ENCODE peak calls at places on chromosomes 13 and 19, in nine cellular contexts. U, L, T, C, F, N, W, O and K are unnamed samples. For H3K79me2, the result is how much of the 10 kb centered on the place peaks cover.

GRCh38 chr19:48415395-48415794 is 21.9 kb downstream of the GRIN2D start:
- DNase-seq in C (no peak), N (peak), U (peak), O (peak), L (peak), F (peak), T (peak), W (peak), K (peak)

GRCh38 chr19:14437578-14438140 is 4.6 kb downstream of the PKN1 start:
- DNase-seq in W (no peak), N (no peak), U (peak), O (no peak), L (no peak), F (no peak), T (no peak), C (no peak), K (no peak)

GRCh38 chr19:49676136-49676689 is 858 bp upstream of the PRMT1 start:
- DNase-seq in T (peak), C (peak), O (peak), W (peak), U (peak), N (peak), L (no peak), F (peak), K (peak)

GRCh38 chr19:34316741-34317241 is 48.2 kb upstream of the GPI start:
- DNase-seq in U (no peak), T (no peak), C (no peak), O (no peak), F (peak), N (peak), L (no peak), W (no peak), K (peak)

GRCh38 chr19:8392017-8392591 is 1.9 kb downstream of the RAB11B start:
- DNase-seq in U (no peak), N (peak), W (no peak), F (no peak), T (peak), O (no peak), C (no peak), L (no peak), K (peak)

GRCh38 chr19:51514866-51515481 is 13.4 kb upstream of the SIGLEC12 start:
- DNase-seq in U (peak), W (peak), F (peak), N (peak), T (peak), O (no peak), L (no peak), C (peak), K (peak)

GRCh38 chr19:32863301-32863700 is 6.3 kb downstream of the SLC7A9 start:
- DNase-seq in N (no peak), L (no peak), U (no peak), F (no peak), T (no peak), W (no peak), O (no peak), C (no peak), K (no peak)

GRCh38 chr13:99380921-99381645 is 73.9 kb upstream of the GPR183 start:
- DNase-seq in C (peak), O (no peak), L (no peak), T (no peak), N (peak), U (no peak), F (no peak), W (no peak), K (no peak)

GRCh38 chr19:55134732-55135131 is 14.3 kb downstream of the TNNT1 start:
- DNase-seq in C (no peak), U (no peak), L (no peak), F (no peak), W (no peak), T (no peak), O (no peak), N (no peak), K (no peak)

GRCh38 chr13:90710355-90710754 is 637.1 kb upstream of the MIR17HG start:
- DNase-seq in N (peak), T (no peak), U (no peak), F (peak), C (no peak), W (no peak), L (no peak), O (no peak), K (no peak)

GRCh38 chr19:6198896-6199239 is 63.4 kb downstream of the ACSBG2 start:
- DNase-seq in L (no peak), O (no peak), W (no peak), T (no peak), U (no peak), C (no peak), F (no peak), N (no peak), K (peak)

GRCh38 chr19:33740811-33741396 is 55.8 kb upstream of the KCTD15 start:
- DNase-seq in W (peak), L (peak), T (peak), N (peak), O (peak), F (peak), U (peak), C (no peak), K (peak)

GRCh38 chr13:21894091-21894490 is 223.2 kb downstream of the FGF9 start:
- DNase-seq in O (no peak), N (no peak), C (no peak), U (no peak), T (no peak), L (no peak), F (no peak), W (no peak), K (no peak)

GRCh38 chr13:31896427-31896826 is 135.1 kb upstream of the FRY start:
- DNase-seq in L (no peak), T (no peak), F (peak), N (peak), U (peak), O (no peak), W (peak), C (no peak), K (peak)

GRCh38 chr13:107271226-107271625 is 703.3 kb upstream of the ARGLU1 start:
- DNase-seq in U (peak), C (no peak), O (peak), N (peak), T (no peak), W (no peak), F (peak), L (no peak), K (peak)

GRCh38 chr19:53962887-53963435 is at the start of gene CACNG8:
- DNase-seq in N (no peak), L (no peak), O (no peak), U (no peak), C (no peak), W (no peak), T (no peak), F (no peak), K (no peak)

GRCh38 chr13:50524540-50524939 is 319.0 kb downstream of the DLEU7 start:
- DNase-seq in N (no peak), U (no peak), O (no peak), T (no peak), L (no peak), C (no peak), W (no peak), F (no peak), K (no peak)

GRCh38 chr19:5138606-5139594 is 170.0 kb downstream of the KDM4B start:
- DNase-seq in F (peak), W (no peak), O (no peak), U (no peak), N (peak), T (no peak), C (peak), L (no peak), K (peak)

GRCh38 chr13:97125051-97125809 is 96.9 kb upstream of the MBNL2 start:
- DNase-seq in T (peak), L (peak), C (peak), U (peak), W (no peak), N (peak), O (no peak), F (peak), K (peak)

GRCh38 chr13:51781246-51782022 is 22.5 kb downstream of the DHRS12 start:
- DNase-seq in F (no peak), T (peak), N (peak), C (no peak), O (peak), U (peak), L (no peak), W (no peak), K (peak)

GRCh38 chr13:36925603-36926002 is 5.6 kb upstream of the SMAD9 start:
- DNase-seq in W (no peak), C (no peak), N (no peak), T (no peak), U (no peak), O (no peak), L (no peak), F (no peak), K (no peak)

GRCh38 chr19:13014101-13014920 is 19.0 kb downstream of the NFIX start:
- DNase-seq in C (no peak), T (no peak), O (peak), F (no peak), U (peak), L (no peak), N (peak), W (no peak), K (peak)
- H3K79me2 ChIP-seq in C (under half), T (under half), O (under half), F (half or more), U (under half), L (under half), N (half or more), W (under half), K (half or more)

GRCh38 chr13:29591310-29591709 is 4.2 kb downstream of the SLC7A1 start:
- DNase-seq in N (peak), W (no peak), F (no peak), L (no peak), C (no peak), O (no peak), U (no peak), T (no peak), K (peak)

GRCh38 chr13:29583073-29583785 is 12.3 kb downstream of the SLC7A1 start:
- DNase-seq in N (peak), U (peak), L (peak), W (no peak), C (no peak), O (no peak), F (peak), T (no peak), K (peak)

GRCh38 chr13:29589234-29589633 is 6.3 kb downstream of the SLC7A1 start:
- DNase-seq in C (no peak), O (no peak), U (peak), L (peak), T (no peak), N (peak), W (no peak), F (peak), K (peak)

GRCh38 chr13:29589967-29590366 is 5.5 kb downstream of the SLC7A1 start:
- DNase-seq in F (no peak), L (no peak), O (peak), N (no peak), U (peak), W (no peak), T (no peak), C (no peak), K (no peak)

GRCh38 chr13:29587645-29588044 is 7.8 kb downstream of the SLC7A1 start:
- DNase-seq in F (peak), O (no peak), T (no peak), C (no peak), U (no peak), N (peak), L (no peak), W (no peak), K (peak)
- H3K79me2 ChIP-seq in F (half or more), O (half or more), T (half or more), C (half or more), U (half or more), N (half or more), L (half or more), W (half or more), K (half or more)

DNA sequence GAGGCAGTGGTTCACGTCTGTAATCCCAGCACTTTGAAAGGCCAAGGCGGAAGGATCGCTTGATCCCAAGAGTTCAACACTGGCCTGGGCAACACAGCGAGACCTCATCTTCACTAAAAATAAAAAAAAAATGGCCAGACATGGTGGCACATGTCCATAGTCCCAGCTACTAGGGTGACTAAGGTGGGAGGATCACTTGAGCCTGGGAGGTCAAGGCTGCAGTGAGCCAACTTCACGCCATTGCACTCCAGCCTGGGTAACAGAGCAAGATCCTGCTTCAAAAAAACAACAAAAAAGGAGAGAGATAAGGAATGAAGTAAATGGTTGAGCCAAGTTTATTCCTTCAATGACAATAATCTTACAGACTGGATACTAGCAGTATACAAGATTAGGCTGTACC is 21.3 kb downstream of the TBC1D4 start:
- DNase-seq in C (no peak), N (no peak), U (no peak), T (no peak), L (no peak), F (no peak), O (no peak), W (no peak), K (no peak)
- H3K79me2 ChIP-seq in C (under half), N (under half), U (under half), T (under half), L (under half), F (under half), O (under half), W (under half), K (under half)

DNA sequence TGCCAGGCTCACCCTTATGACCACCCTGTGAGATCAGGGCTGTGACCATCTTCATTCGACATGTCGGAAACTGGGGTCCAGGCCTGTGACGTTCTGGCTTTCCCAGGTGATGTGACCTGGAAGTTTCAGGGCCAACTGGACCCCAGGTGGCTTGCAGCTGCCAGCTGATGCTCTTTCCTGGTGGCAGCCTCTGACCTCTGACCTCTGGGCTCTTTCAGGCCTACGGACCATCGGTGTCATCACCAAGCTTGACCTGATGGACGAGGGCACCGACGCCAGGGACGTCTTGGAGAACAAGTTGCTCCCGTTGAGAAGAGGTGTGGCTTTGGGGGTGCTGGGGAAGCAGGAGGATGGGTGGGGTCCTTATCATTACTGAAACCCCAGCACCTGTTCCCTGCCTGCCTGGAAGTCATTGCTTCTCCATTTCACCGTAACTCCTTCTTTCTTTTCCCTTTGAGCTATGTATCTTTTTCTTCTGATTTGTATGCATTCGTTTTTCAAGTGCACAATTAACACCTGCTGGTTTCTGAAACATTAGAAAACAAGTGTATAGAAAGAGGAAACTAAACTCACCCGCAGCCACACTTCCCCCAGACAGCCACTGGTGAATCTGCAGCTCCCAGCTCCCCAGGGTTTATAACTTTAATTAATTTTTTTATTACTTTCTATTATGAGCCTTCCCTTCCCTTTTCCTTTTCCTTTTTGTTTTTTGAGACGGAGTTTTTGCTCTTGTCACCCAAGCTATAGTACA is 58.9 kb downstream of the TMED1 start:
- DNase-seq in O (no peak), U (no peak), L (no peak), F (no peak), C (no peak), N (no peak), W (peak), T (no peak), K (no peak)
- H3K79me2 ChIP-seq in O (under half), U (under half), L (under half), F (under half), C (under half), N (under half), W (under half), T (under half), K (under half)

GRCh38 chr19:19165396-19165795 is 4.7 kb downstream of the MEF2B start:
- DNase-seq in F (no peak), W (no peak), N (no peak), O (no peak), T (no peak), L (no peak), C (no peak), U (no peak), K (no peak)
- H3K79me2 ChIP-seq in F (under half), W (under half), N (under half), O (under half), T (under half), L (under half), C (under half), U (under half), K (under half)

GRCh38 chr19:41203371-41203770 is 10.4 kb downstream of the CYP2S1 start:
- DNase-seq in F (no peak), W (no peak), L (no peak), T (no peak), O (no peak), N (no peak), C (no peak), U (no peak), K (no peak)

GRCh38 chr19:41194157-41194552 is 1.1 kb downstream of the CYP2S1 start:
- DNase-seq in N (no peak), L (no peak), F (no peak), U (no peak), C (no peak), W (no peak), O (no peak), T (no peak), K (no peak)

GRCh38 chr19:41195675-41196497 is 2.9 kb downstream of the CYP2S1 start:
- DNase-seq in U (no peak), W (no peak), C (no peak), F (no peak), T (no peak), O (no peak), N (peak), L (no peak), K (peak)

GRCh38 chr19:41193420-41194156 is 569 bp downstream of the CYP2S1 start:
- DNase-seq in O (no peak), L (no peak), C (no peak), W (no peak), T (no peak), N (no peak), F (no peak), U (no peak), K (no peak)

DNA sequence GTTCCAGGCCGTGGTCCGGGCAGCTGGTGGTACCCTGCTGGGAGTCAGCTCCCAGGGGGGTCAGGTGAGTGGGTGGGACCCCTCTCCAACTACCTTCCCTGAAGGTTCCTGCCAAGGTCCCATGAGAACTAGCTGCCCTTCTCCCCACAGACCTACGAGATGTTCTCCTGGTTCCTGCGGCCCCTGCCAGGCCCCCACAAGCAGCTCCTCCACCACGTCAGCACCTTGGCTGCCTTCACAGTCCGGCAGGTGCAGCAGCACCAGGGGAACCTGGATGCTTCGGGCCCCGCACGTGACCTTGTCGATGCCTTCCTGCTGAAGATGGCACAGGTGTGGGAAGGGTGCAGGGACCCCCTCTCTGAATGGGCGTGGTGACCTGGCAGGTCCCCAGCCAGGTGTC is 5.5 kb downstream of the CYP2S1 start:
- DNase-seq in C (no peak), L (no peak), F (no peak), T (no peak), O (no peak), N (no peak), W (no peak), U (no peak), K (no peak)
- H3K79me2 ChIP-seq in C (under half), L (under half), F (under half), T (under half), O (under half), N (under half), W (under half), U (under half), K (under half)